ENCODE peak calls at places on chromosomes 11 and 22, in four cellular contexts. One of them, this sample, is unnamed.
A peak's percentile ranks its signal among the peaks of the same experiment; 100 is the strongest.

GRCh38 chr11:131693756-131694155 is 323.3 kb downstream of the NTM start:
- DNase-seq in BJ: no peak
- DNase-seq in left lung: no peak
- DNase-seq in A549: no peak
- DNase-seq in this sample: no peak

GRCh38 chr11:47506363-47506762 is 46.6 kb downstream of the CELF1 start:
- DNase-seq in A549: no peak
- DNase-seq in left lung: no peak
- DNase-seq in BJ: no peak
- DNase-seq in this sample: no peak

GRCh38 chr22:43722444-43722843 is 89.7 kb downstream of the EFCAB6 start:
- DNase-seq in left lung: no peak
- DNase-seq in BJ: no peak
- DNase-seq in A549: no peak
- DNase-seq in this sample: no peak

GRCh38 chr22:37266581-37267127 is 15.7 kb upstream of the CYTH4 start:
- DNase-seq in A549: no peak
- DNase-seq in left lung: no peak
- DNase-seq in BJ: no peak
- DNase-seq in this sample: no peak

GRCh38 chr11:113234888-113235287 is 79.5 kb upstream of the TTC12 start:
- DNase-seq in BJ: no peak
- DNase-seq in left lung: no peak
- DNase-seq in A549: no peak
- DNase-seq in this sample: no peak

GRCh38 chr22:39077513-39077840 is 402 bp downstream of the APOBEC3G start:
- DNase-seq in left lung: no peak
- DNase-seq in A549: no peak
- DNase-seq in BJ: no peak
- DNase-seq in this sample: no peak

GRCh38 chr22:20258584-20259335 is 9.4 kb downstream of the RTN4R start:
- DNase-seq in A549: no peak
- DNase-seq in left lung: no peak
- DNase-seq in BJ: no peak
- DNase-seq in this sample: no peak

GRCh38 chr11:69044111-69045013 is 4.4 kb upstream of the TPCN2 start:
- DNase-seq in A549: peak; percentile 80
- DNase-seq in left lung: peak; percentile 74
- DNase-seq in BJ: peak; percentile 66
- DNase-seq in this sample: peak; percentile 59

GRCh38 chr11:24163146-24163545 is 333.7 kb upstream of the LUZP2 start:
- DNase-seq in BJ: no peak
- DNase-seq in A549: no peak
- DNase-seq in left lung: no peak
- DNase-seq in this sample: no peak

GRCh38 chr11:6397156-6397555 is 6.9 kb downstream of the SMPD1 start:
- DNase-seq in BJ: no peak
- DNase-seq in left lung: no peak
- DNase-seq in A549: no peak
- DNase-seq in this sample: no peak

GRCh38 chr11:123901867-123902266 is at the start of gene OR8D4:
- DNase-seq in left lung: no peak
- DNase-seq in A549: no peak
- DNase-seq in BJ: no peak
- DNase-seq in this sample: no peak

GRCh38 chr22:25282671-25283561 is 63.5 kb downstream of the CRYBB2 start:
- DNase-seq in left lung: no peak
- DNase-seq in BJ: no peak
- DNase-seq in A549: no peak
- DNase-seq in this sample: no peak

GRCh38 chr11:134041349-134041748 is 27.5 kb upstream of the JAM3 start:
- DNase-seq in A549: no peak
- DNase-seq in left lung: no peak
- DNase-seq in BJ: no peak
- DNase-seq in this sample: no peak

GRCh38 chr11:71432761-71433647 is 15.2 kb downstream of the DHCR7 start:
- DNase-seq in BJ: no peak
- DNase-seq in A549: no peak
- DNase-seq in left lung: no peak
- DNase-seq in this sample: no peak

GRCh38 chr11:72111300-72111699 is 1.2 kb downstream of the ANAPC15 start:
- DNase-seq in A549: no peak
- DNase-seq in left lung: no peak
- DNase-seq in BJ: no peak
- DNase-seq in this sample: no peak

GRCh38 chr11:106466441-106467190 is 389.2 kb downstream of the AASDHPPT start:
- DNase-seq in BJ: no peak
- DNase-seq in left lung: no peak
- DNase-seq in A549: no peak
- DNase-seq in this sample: no peak

GRCh38 chr11:108069947-108070346 is 51.4 kb upstream of the ACAT1 start:
- DNase-seq in A549: no peak
- DNase-seq in BJ: peak; percentile 41
- DNase-seq in left lung: no peak
- DNase-seq in this sample: peak; percentile 24

GRCh38 chr22:32069579-32070372 is 26.7 kb downstream of the SLC5A1 start:
- DNase-seq in left lung: no peak
- DNase-seq in A549: no peak
- DNase-seq in BJ: no peak
- DNase-seq in this sample: no peak

GRCh38 chr11:35752115-35752514 is 89.5 kb downstream of the TRIM44 start:
- DNase-seq in BJ: no peak
- DNase-seq in left lung: no peak
- DNase-seq in A549: no peak
- DNase-seq in this sample: no peak

GRCh38 chr22:48880749-48881148 is 946.9 kb downstream of the BRD1 start:
- DNase-seq in left lung: peak; percentile 9
- DNase-seq in A549: no peak
- DNase-seq in BJ: no peak
- DNase-seq in this sample: no peak

GRCh38 chr11:116793476-116794096 is 1.9 kb upstream of the APOA5 start:
- DNase-seq in left lung: no peak
- DNase-seq in BJ: no peak
- DNase-seq in A549: no peak
- DNase-seq in this sample: no peak

GRCh38 chr22:22853713-22854112 is 33.9 kb upstream of the IGLL5 start:
- DNase-seq in left lung: no peak
- DNase-seq in BJ: no peak
- DNase-seq in A549: no peak
- DNase-seq in this sample: no peak

GRCh38 chr11:70048279-70049024 is 29.7 kb upstream of the ANO1 start:
- DNase-seq in BJ: no peak
- DNase-seq in A549: peak; percentile 40
- DNase-seq in left lung: no peak
- DNase-seq in this sample: no peak

GRCh38 chr11:118216621-118217526 is 7.9 kb downstream of the JAML start:
- DNase-seq in A549: no peak
- DNase-seq in BJ: no peak
- DNase-seq in left lung: no peak
- DNase-seq in this sample: no peak

GRCh38 chr22:37631448-37632173 is 7.9 kb upstream of the SH3BP1 start:
- DNase-seq in BJ: no peak
- DNase-seq in left lung: no peak
- DNase-seq in A549: no peak
- DNase-seq in this sample: no peak

GRCh38 chr11:64890084-64890944 is 11.9 kb upstream of the EHD1 start:
- DNase-seq in A549: no peak
- DNase-seq in BJ: no peak
- DNase-seq in left lung: no peak
- DNase-seq in this sample: no peak

GRCh38 chr11:64887234-64887756 is 8.9 kb upstream of the EHD1 start:
- DNase-seq in BJ: no peak
- DNase-seq in A549: no peak
- DNase-seq in left lung: no peak
- DNase-seq in this sample: no peak

GRCh38 chr11:64888761-64889511 is 10.5 kb upstream of the EHD1 start:
- DNase-seq in A549: peak; percentile 89
- DNase-seq in BJ: no peak
- DNase-seq in left lung: no peak
- DNase-seq in this sample: no peak

GRCh38 chr11:64887757-64888405 is 9.5 kb upstream of the EHD1 start:
- DNase-seq in left lung: peak; percentile 84
- DNase-seq in A549: peak; percentile 66
- DNase-seq in BJ: no peak
- DNase-seq in this sample: no peak

GRCh38 chr11:64888406-64888757 is 10.0 kb upstream of the EHD1 start:
- DNase-seq in left lung: no peak
- DNase-seq in A549: no peak
- DNase-seq in BJ: no peak
- DNase-seq in this sample: no peak
- H3K4me3 ChIP-seq in left lung: peak overlapping the region; percentile 18
- H3K4me3 ChIP-seq in A549: peak overlapping the region; percentile 7
- H3K4me3 ChIP-seq in BJ: no peak overlapping the region
- H3K4me3 ChIP-seq in this sample: no peak overlapping the region

GRCh38 chr11:57662893-57663292 is 5.0 kb upstream of the ZDHHC5 start:
- DNase-seq in BJ: no peak
- DNase-seq in left lung: no peak
- DNase-seq in A549: no peak
- DNase-seq in this sample: no peak
- TF ChIP-seq CTCF in BJ: no peak
- TF ChIP-seq CTCF in left lung: no peak
- TF ChIP-seq CTCF in A549: no peak
- TF ChIP-seq CTCF in this sample: no peak

GRCh38 chr22:35299217-35299716 is 427 bp upstream of the TOM1 start:
- DNase-seq in left lung: no peak
- DNase-seq in A549: no peak
- DNase-seq in BJ: no peak
- DNase-seq in this sample: no peak
- H3K4me3 ChIP-seq in left lung: peak overlapping the region; percentile 95
- H3K4me3 ChIP-seq in A549: peak overlapping the region; percentile 71
- H3K4me3 ChIP-seq in BJ: peak overlapping the region; percentile 66
- H3K4me3 ChIP-seq in this sample: peak overlapping the region; percentile 66

GRCh38 chr11:128709402-128709801 is 15.5 kb downstream of the FLI1 start:
- DNase-seq in A549: no peak
- DNase-seq in BJ: peak; percentile 61
- DNase-seq in left lung: no peak
- DNase-seq in this sample: peak; percentile 87
- TF ChIP-seq CTCF in A549: no peak
- TF ChIP-seq CTCF in BJ: no peak
- TF ChIP-seq CTCF in left lung: no peak
- TF ChIP-seq CTCF in this sample: no peak

GRCh38 chr11:694563-695331 is at the start of gene DEAF1:
- DNase-seq in BJ: peak; percentile 51
- DNase-seq in left lung: peak; percentile 97
- DNase-seq in A549: peak; percentile 37
- DNase-seq in this sample: peak; percentile 84

GRCh38 chr11:691710-692590 is 3.1 kb downstream of the DEAF1 start:
- DNase-seq in A549: no peak
- DNase-seq in BJ: no peak
- DNase-seq in left lung: no peak
- DNase-seq in this sample: no peak

GRCh38 chr11:693887-694562 is 997 bp downstream of the DEAF1 start:
- DNase-seq in BJ: no peak
- DNase-seq in A549: no peak
- DNase-seq in left lung: no peak
- DNase-seq in this sample: no peak

GRCh38 chr11:693415-693831 is 1.6 kb downstream of the DEAF1 start:
- DNase-seq in left lung: no peak
- DNase-seq in A549: no peak
- DNase-seq in BJ: no peak
- DNase-seq in this sample: no peak

DNA sequence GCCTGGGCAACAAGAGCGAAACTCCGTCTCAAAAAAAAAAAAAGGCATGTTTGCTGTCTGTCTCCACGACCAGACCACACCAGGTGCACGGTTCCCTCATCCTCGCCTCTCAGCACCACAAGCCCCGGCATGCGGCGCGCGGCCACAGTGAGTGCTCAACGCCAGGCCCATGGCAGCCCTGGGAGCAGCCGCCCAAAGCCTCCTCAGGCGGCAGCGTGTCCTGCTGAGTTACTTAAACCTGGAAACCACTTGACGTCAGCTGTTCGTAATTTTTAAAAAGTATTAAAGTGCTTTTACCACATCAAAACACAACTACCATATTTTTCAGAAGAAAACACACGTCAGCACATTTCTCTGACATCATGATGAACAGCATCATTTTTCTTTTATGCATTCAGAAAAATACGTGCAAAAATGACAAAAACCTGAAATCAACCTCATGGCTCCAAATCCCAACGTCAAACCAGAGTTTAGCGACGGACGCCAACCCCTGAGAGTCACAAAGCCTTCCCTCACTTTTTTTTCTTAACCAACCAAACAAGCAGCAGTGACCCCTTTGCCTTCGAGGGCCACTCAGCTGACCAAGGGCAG is 2.1 kb downstream of the DEAF1 start:
- DNase-seq in BJ: no peak
- DNase-seq in left lung: no peak
- DNase-seq in A549: no peak
- DNase-seq in this sample: no peak
- H3K4me3 ChIP-seq in BJ: peak overlapping the region; percentile 54
- H3K4me3 ChIP-seq in left lung: peak overlapping the region; percentile 95
- H3K4me3 ChIP-seq in A549: peak overlapping the region; percentile 81
- H3K4me3 ChIP-seq in this sample: peak overlapping the region; percentile 19

GRCh38 chr11:96054870-96055705 is 131.2 kb upstream of the MTMR2 start:
- DNase-seq in A549: peak; percentile 7
- DNase-seq in BJ: no peak
- DNase-seq in left lung: no peak
- DNase-seq in this sample: no peak
- TF ChIP-seq CTCF in A549: peak; percentile 59
- TF ChIP-seq CTCF in BJ: peak; percentile 62
- TF ChIP-seq CTCF in left lung: peak; percentile 42
- TF ChIP-seq CTCF in this sample: peak; percentile 62

DNA sequence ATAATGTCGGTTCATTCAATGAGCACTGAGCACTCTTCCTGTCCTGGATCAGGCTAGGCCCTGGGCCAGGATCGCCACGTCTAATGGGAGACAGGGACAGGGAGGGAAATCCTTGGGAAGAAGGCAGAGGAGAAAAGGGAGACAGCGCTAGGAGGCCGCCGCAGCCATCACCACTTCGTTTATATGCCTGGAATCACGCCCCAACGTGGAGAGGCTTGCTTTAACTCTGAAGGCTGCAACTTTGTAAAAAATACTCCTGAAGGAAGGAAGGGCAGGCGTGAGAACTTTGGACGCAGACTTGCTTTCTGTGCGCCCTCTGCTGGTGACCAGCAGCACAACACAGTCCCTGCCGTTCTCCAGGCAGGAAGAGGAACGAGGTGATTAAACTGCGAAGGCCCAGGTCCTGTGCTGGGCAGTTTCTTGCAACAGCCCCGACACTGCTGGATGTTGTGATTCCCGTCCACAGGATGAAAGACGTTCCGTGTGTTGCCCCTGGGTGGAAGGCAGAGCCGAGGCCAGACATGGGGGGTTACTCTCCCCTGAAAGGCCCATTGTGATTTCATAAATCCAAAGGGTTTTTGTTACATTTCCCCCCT is 22.1 kb downstream of the RIBC2 start:
- DNase-seq in left lung: peak; percentile 88
- DNase-seq in BJ: no peak
- DNase-seq in A549: peak; percentile 68
- DNase-seq in this sample: peak; percentile 73
- H3K4me3 ChIP-seq in left lung: no peak overlapping the region
- H3K4me3 ChIP-seq in BJ: no peak overlapping the region
- H3K4me3 ChIP-seq in A549: no peak overlapping the region
- H3K4me3 ChIP-seq in this sample: no peak overlapping the region

This sample was measured in AG09309.